ENCODE peak calls at places on chromosomes 2 and 18, in four cellular contexts. E, A, J and B are unnamed samples.

GRCh38 chr18:11008544-11008943 is 140.8 kb downstream of the PIEZO2 start:
- DNase-seq in E (no peak), A (no peak), J (no peak), B (no peak)

GRCh38 chr2:160652236-160652635 is 158.6 kb upstream of the RBMS1 start:
- DNase-seq in E (no peak), A (peak), J (no peak), B (peak)

GRCh38 chr2:167355796-167356195 is 467.5 kb downstream of the XIRP2 start:
- DNase-seq in E (no peak), A (no peak), J (peak), B (no peak)

GRCh38 chr2:140376686-140377085 is 1596.5 kb upstream of the NXPH2 start:
- DNase-seq in E (no peak), A (no peak), J (no peak), B (no peak)

GRCh38 chr2:43848174-43848573 is 9.4 kb downstream of the ABCG8 start:
- DNase-seq in E (peak), A (no peak), J (peak), B (no peak)

GRCh38 chr2:165122521-165122920 is 81.3 kb downstream of the SCN3A start:
- DNase-seq in E (no peak), A (no peak), J (no peak), B (peak)

GRCh38 chr18:44771957-44772917 is 91.5 kb downstream of the SETBP1 start:
- DNase-seq in E (no peak), A (no peak), J (no peak), B (no peak)

GRCh38 chr2:159960413-159960812 is 102.0 kb downstream of the PLA2R1 start:
- DNase-seq in E (peak), A (no peak), J (peak), B (peak)

GRCh38 chr2:15864176-15864769 is 76.1 kb upstream of the MYCN start:
- DNase-seq in E (no peak), A (no peak), J (no peak), B (no peak)

GRCh38 chr2:229408356-229408755 is 137.3 kb upstream of the PID1 start:
- DNase-seq in E (no peak), A (no peak), J (peak), B (peak)

GRCh38 chr18:32021756-32022564 is 3.3 kb downstream of the RNF125 start:
- DNase-seq in E (no peak), A (no peak), J (no peak), B (no peak)

GRCh38 chr2:152465541-152465940 is 130.6 kb downstream of the FMNL2 start:
- DNase-seq in E (no peak), A (no peak), J (no peak), B (no peak)

GRCh38 chr18:42157420-42157819 is 202.4 kb downstream of the PIK3C3 start:
- DNase-seq in E (no peak), A (no peak), J (no peak), B (no peak)